ENCODE peak calls at places on chromosomes 1 and 21, in five cellular contexts. R is IMR-90, I is neuronal stem cell, K is mesenchymal stem cell, T is H9. L is an unnamed sample.

GRCh38 chr1:86538775-86539174 is 8.1 kb upstream of the CLCA4 start:
- DNase-seq in R (no peak), I (no peak), K (no peak), T (no peak), L (no peak)

GRCh38 chr1:97820470-97821188 is 100.2 kb downstream of the DPYD start:
- DNase-seq in R (peak), I (no peak), K (peak), T (no peak), L (peak)

GRCh38 chr1:115706774-115707425 is 61.6 kb downstream of the CASQ2 start:
- DNase-seq in R (peak), I (peak), K (peak), T (peak), L (peak)

GRCh38 chr1:246492611-246493245 is 14.4 kb downstream of the SMYD3 start:
- DNase-seq in R (peak), I (peak), K (peak), T (peak), L (peak)

GRCh38 chr1:38375035-38375434 is 328.4 kb upstream of the POU3F1 start:
- DNase-seq in R (no peak), I (no peak), K (no peak), T (no peak), L (no peak)

GRCh38 chr1:228350831-228351781 is 55.5 kb downstream of the TRIM11 start:
- DNase-seq in R (no peak), I (no peak), K (no peak), T (no peak), L (no peak)

GRCh38 chr21:34921151-34921550 is 128.0 kb downstream of the RUNX1 start:
- DNase-seq in R (no peak), I (no peak), K (no peak), T (no peak), L (no peak)

GRCh38 chr1:61141288-61142044 is 59.1 kb downstream of the NFIA start:
- DNase-seq in R (peak), I (no peak), K (peak), T (no peak), L (peak)

GRCh38 chr1:40363721-40364120 is 9.8 kb upstream of the SMAP2 start:
- DNase-seq in R (no peak), I (no peak), K (no peak), T (peak), L (no peak)

GRCh38 chr1:44170281-44170823 is 28.9 kb upstream of the KLF18 start:
- DNase-seq in R (peak), I (no peak), K (peak), T (no peak), L (no peak)

GRCh38 chr1:237091691-237092090 is 49.7 kb downstream of the RYR2 start:
- DNase-seq in R (no peak), I (no peak), K (no peak), T (no peak), L (no peak)

GRCh38 chr1:229360417-229360816 is 17.6 kb upstream of the CCSAP start:
- DNase-seq in R (no peak), I (no peak), K (no peak), T (no peak), L (no peak)

GRCh38 chr21:29184047-29184446 is 53.6 kb downstream of the MAP3K7CL start:
- DNase-seq in R (no peak), I (no peak), K (no peak), T (no peak), L (peak)

GRCh38 chr1:168470821-168471473 is 72.8 kb downstream of the XCL2 start:
- DNase-seq in R (peak), I (no peak), K (peak), T (no peak), L (peak)

GRCh38 chr1:170620164-170620563 is 43.8 kb upstream of the PRRX1 start:
- DNase-seq in R (peak), I (no peak), K (no peak), T (no peak), L (no peak)
- H3K14ac ChIP-seq in R (no peak), I (no peak), K (no peak), T (no peak), L (no peak)

GRCh38 chr1:234619071-234619480 is 9.1 kb upstream of the IRF2BP2 start:
- DNase-seq in R (peak), I (no peak), K (no peak), T (no peak), L (peak)
- H3K4ac ChIP-seq in R (peak), I (no peak), K (peak), T (no peak), L (peak)

GRCh38 chr1:18644013-18644399 is 13.4 kb downstream of the PAX7 start:
- DNase-seq in R (no peak), I (no peak), K (no peak), T (no peak), L (no peak)
- H3K27ac ChIP-seq in R (no peak), I (no peak), K (no peak), T (no peak), L (no peak)

DNA sequence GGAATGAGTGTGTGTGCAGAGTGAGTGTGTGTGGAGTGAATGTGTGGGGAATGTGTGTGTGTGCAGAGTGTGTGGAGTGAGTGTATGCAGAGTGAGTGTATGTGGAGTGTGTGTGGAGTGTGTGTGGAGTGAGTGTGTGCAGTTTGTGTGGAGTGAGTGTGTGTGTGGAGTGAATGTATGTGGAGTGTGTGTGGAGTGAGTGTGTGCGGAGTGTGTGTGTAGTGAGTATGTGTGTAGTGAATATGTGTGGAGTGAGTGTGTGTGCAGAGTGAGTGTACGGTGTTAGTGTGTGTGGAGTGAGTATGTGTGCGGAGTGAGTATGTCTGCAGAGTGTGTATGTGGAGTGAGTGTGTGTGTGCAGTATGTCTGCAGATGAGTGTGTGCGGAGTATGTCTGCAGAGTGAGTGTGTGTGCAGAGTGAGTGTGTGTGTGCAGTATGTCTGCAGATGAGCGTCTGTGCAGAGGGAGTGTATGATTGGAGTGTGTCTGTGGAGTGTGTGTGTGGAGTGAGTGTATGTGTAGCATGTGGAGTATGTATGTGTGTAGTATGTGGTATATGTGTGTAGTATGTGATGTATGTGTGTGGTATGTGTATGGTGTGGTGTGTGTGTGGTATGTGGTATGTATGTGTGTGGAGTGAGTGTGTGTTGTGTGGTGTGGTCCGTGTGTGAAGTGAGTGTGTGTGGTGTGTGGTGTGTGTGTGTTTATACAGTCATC is 59.7 kb upstream of the CLDN14 start:
- DNase-seq in R (no peak), I (no peak), K (no peak), T (no peak), L (no peak)
- H3K14ac ChIP-seq in R (no peak), I (peak), K (peak), T (no peak), L (no peak)

DNA sequence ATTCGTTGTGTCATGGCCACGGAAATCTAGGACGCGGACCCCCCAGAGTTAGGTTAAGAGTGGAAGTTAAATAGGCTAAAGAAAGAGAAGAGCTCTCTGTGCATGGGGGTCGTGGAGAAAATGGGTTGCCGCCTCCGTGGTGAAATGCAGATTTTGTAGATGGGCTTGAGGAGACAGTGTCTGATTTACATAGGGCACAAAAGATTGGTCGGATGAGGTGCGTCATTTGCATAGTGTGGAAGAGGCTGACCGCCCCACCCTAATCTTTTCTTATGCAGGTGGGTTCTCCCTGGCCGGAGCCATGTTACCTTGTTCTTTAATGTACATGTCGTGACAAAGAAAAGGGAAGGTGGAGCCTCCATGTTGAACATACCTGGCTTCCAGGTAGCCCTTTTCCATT is 14.3 kb upstream of the SLC5A9 start:
- DNase-seq in R (no peak), I (no peak), K (no peak), T (peak), L (no peak)
- H3K4ac ChIP-seq in R (no peak), I (no peak), K (no peak), T (no peak), L (no peak)